ENCODE peak calls at places on chromosomes 13 and 19, in five cellular contexts. One of them, this sample, is unnamed.

GRCh38 chr19:39845621-39846175 is 481 bp downstream of the FBL start:
- DNase-seq in GM23248: peak
- DNase-seq in T-cell: no peak
- DNase-seq in SHP77 treated with DMSO at 0.1 percent for 48 hours: peak
- DNase-seq in NCI-H1105: no peak
- DNase-seq in this sample: peak

GRCh38 chr19:2064788-2065524 is 13.9 kb upstream of the MKNK2 start:
- DNase-seq in NCI-H1105: no peak
- DNase-seq in GM23248: peak
- DNase-seq in T-cell: no peak
- DNase-seq in SHP77 treated with DMSO at 0.1 percent for 48 hours: peak
- DNase-seq in this sample: no peak

GRCh38 chr19:18568367-18568766 is 3.3 kb upstream of the UBA52 start:
- DNase-seq in T-cell: no peak
- DNase-seq in NCI-H1105: no peak
- DNase-seq in SHP77 treated with DMSO at 0.1 percent for 48 hours: no peak
- DNase-seq in GM23248: no peak
- DNase-seq in this sample: no peak

GRCh38 chr19:6274756-6275155 is 5.0 kb downstream of the MLLT1 start:
- DNase-seq in T-cell: no peak
- DNase-seq in SHP77 treated with DMSO at 0.1 percent for 48 hours: no peak
- DNase-seq in NCI-H1105: no peak
- DNase-seq in GM23248: peak
- DNase-seq in this sample: peak

GRCh38 chr13:25489238-25489637 is 117.5 kb downstream of the ATP8A2 start:
- DNase-seq in GM23248: peak
- DNase-seq in NCI-H1105: no peak
- DNase-seq in SHP77 treated with DMSO at 0.1 percent for 48 hours: no peak
- DNase-seq in T-cell: no peak
- DNase-seq in this sample: no peak

GRCh38 chr13:70386919-70387318 is 278.7 kb upstream of the KLHL1 start:
- DNase-seq in NCI-H1105: no peak
- DNase-seq in SHP77 treated with DMSO at 0.1 percent for 48 hours: no peak
- DNase-seq in T-cell: no peak
- DNase-seq in GM23248: no peak
- DNase-seq in this sample: no peak

GRCh38 chr13:51814825-51815650 is 11.1 kb upstream of the DHRS12 start:
- DNase-seq in SHP77 treated with DMSO at 0.1 percent for 48 hours: peak
- DNase-seq in NCI-H1105: no peak
- DNase-seq in GM23248: peak
- DNase-seq in T-cell: peak
- DNase-seq in this sample: peak

GRCh38 chr13:50846861-50847475 is 3.5 kb upstream of the DLEU7 start:
- DNase-seq in SHP77 treated with DMSO at 0.1 percent for 48 hours: no peak
- DNase-seq in NCI-H1105: no peak
- DNase-seq in T-cell: no peak
- DNase-seq in GM23248: no peak
- DNase-seq in this sample: no peak

GRCh38 chr19:34274827-34275625 is 20.7 kb downstream of the GARRE1 start:
- DNase-seq in GM23248: peak
- DNase-seq in SHP77 treated with DMSO at 0.1 percent for 48 hours: no peak
- DNase-seq in NCI-H1105: no peak
- DNase-seq in T-cell: no peak
- DNase-seq in this sample: peak

GRCh38 chr19:42129399-42130253 is 2.6 kb downstream of the POU2F2 start:
- DNase-seq in NCI-H1105: no peak
- DNase-seq in SHP77 treated with DMSO at 0.1 percent for 48 hours: no peak
- DNase-seq in T-cell: no peak
- DNase-seq in GM23248: peak
- DNase-seq in this sample: no peak

GRCh38 chr13:93259527-93260080 is 33.0 kb downstream of the GPC6 start:
- DNase-seq in T-cell: no peak
- DNase-seq in SHP77 treated with DMSO at 0.1 percent for 48 hours: no peak
- DNase-seq in NCI-H1105: no peak
- DNase-seq in GM23248: peak
- DNase-seq in this sample: no peak

GRCh38 chr13:24863748-24864540 is 100.0 kb downstream of the RNF17 start:
- DNase-seq in GM23248: no peak
- DNase-seq in NCI-H1105: no peak
- DNase-seq in T-cell: no peak
- DNase-seq in SHP77 treated with DMSO at 0.1 percent for 48 hours: no peak
- DNase-seq in this sample: no peak

GRCh38 chr19:36032251-36033104 is at the start of gene CLIP3:
- DNase-seq in SHP77 treated with DMSO at 0.1 percent for 48 hours: no peak
- DNase-seq in GM23248: peak
- DNase-seq in NCI-H1105: peak
- DNase-seq in T-cell: peak
- DNase-seq in this sample: peak

GRCh38 chr19:18173054-18173571 is 500 bp upstream of the IFI30 start:
- DNase-seq in GM23248: peak
- DNase-seq in T-cell: no peak
- DNase-seq in NCI-H1105: no peak
- DNase-seq in SHP77 treated with DMSO at 0.1 percent for 48 hours: no peak
- DNase-seq in this sample: no peak

GRCh38 chr13:48412881-48413351 is at the start of gene LPAR6:
- DNase-seq in T-cell: no peak
- DNase-seq in SHP77 treated with DMSO at 0.1 percent for 48 hours: no peak
- DNase-seq in GM23248: peak
- DNase-seq in NCI-H1105: no peak
- DNase-seq in this sample: no peak

GRCh38 chr19:21568816-21569496 is 63.6 kb downstream of the ZNF429 start:
- DNase-seq in NCI-H1105: peak
- DNase-seq in SHP77 treated with DMSO at 0.1 percent for 48 hours: peak
- DNase-seq in GM23248: peak
- DNase-seq in T-cell: peak
- DNase-seq in this sample: peak

GRCh38 chr13:99386911-99387788 is 80.0 kb upstream of the GPR183 start:
- DNase-seq in SHP77 treated with DMSO at 0.1 percent for 48 hours: no peak
- DNase-seq in T-cell: peak
- DNase-seq in NCI-H1105: no peak
- DNase-seq in GM23248: peak
- DNase-seq in this sample: peak

GRCh38 chr19:31350693-31351211 is 1.5 kb upstream of the TSHZ3 start:
- DNase-seq in SHP77 treated with DMSO at 0.1 percent for 48 hours: no peak
- DNase-seq in T-cell: no peak
- DNase-seq in GM23248: peak
- DNase-seq in NCI-H1105: peak
- DNase-seq in this sample: peak

GRCh38 chr13:112067871-112068305 is 939 bp downstream of the SOX1 start:
- DNase-seq in SHP77 treated with DMSO at 0.1 percent for 48 hours: no peak
- DNase-seq in NCI-H1105: peak
- DNase-seq in T-cell: no peak
- DNase-seq in GM23248: peak
- DNase-seq in this sample: no peak

GRCh38 chr19:42091300-42092266 is 15.6 kb downstream of the ZNF574 start:
- DNase-seq in NCI-H1105: peak
- DNase-seq in SHP77 treated with DMSO at 0.1 percent for 48 hours: no peak
- DNase-seq in T-cell: no peak
- DNase-seq in GM23248: peak
- DNase-seq in this sample: peak

GRCh38 chr19:5585461-5586299 is 17.9 kb upstream of the TINCR start:
- DNase-seq in T-cell: peak
- DNase-seq in NCI-H1105: no peak
- DNase-seq in SHP77 treated with DMSO at 0.1 percent for 48 hours: no peak
- DNase-seq in GM23248: no peak
- DNase-seq in this sample: no peak

GRCh38 chr19:10553943-10554381 is 10.3 kb downstream of the ATG4D start:
- DNase-seq in T-cell: peak
- DNase-seq in GM23248: no peak
- DNase-seq in NCI-H1105: no peak
- DNase-seq in SHP77 treated with DMSO at 0.1 percent for 48 hours: no peak
- DNase-seq in this sample: no peak

GRCh38 chr13:106865706-106866288 is 297.9 kb upstream of the ARGLU1 start:
- DNase-seq in NCI-H1105: no peak
- DNase-seq in T-cell: no peak
- DNase-seq in GM23248: no peak
- DNase-seq in SHP77 treated with DMSO at 0.1 percent for 48 hours: no peak
- DNase-seq in this sample: no peak

GRCh38 chr19:51439021-51439465 is 19.2 kb downstream of the SIGLEC8 start:
- DNase-seq in GM23248: peak
- DNase-seq in T-cell: no peak
- DNase-seq in SHP77 treated with DMSO at 0.1 percent for 48 hours: no peak
- DNase-seq in NCI-H1105: no peak
- DNase-seq in this sample: peak

GRCh38 chr13:35808846-35809245 is 322.3 kb downstream of the DCLK1 start:
- DNase-seq in SHP77 treated with DMSO at 0.1 percent for 48 hours: no peak
- DNase-seq in T-cell: no peak
- DNase-seq in NCI-H1105: no peak
- DNase-seq in GM23248: no peak
- DNase-seq in this sample: no peak

GRCh38 chr19:41708481-41708880 is at the start of gene CEACAM5:
- DNase-seq in SHP77 treated with DMSO at 0.1 percent for 48 hours: no peak
- DNase-seq in GM23248: no peak
- DNase-seq in NCI-H1105: no peak
- DNase-seq in T-cell: no peak
- DNase-seq in this sample: no peak

GRCh38 chr13:44197791-44198770 is 175.5 kb upstream of the SERP2 start:
- DNase-seq in GM23248: no peak
- DNase-seq in NCI-H1105: no peak
- DNase-seq in SHP77 treated with DMSO at 0.1 percent for 48 hours: no peak
- DNase-seq in T-cell: no peak
- DNase-seq in this sample: peak

GRCh38 chr19:32318884-32319520 is 26.4 kb upstream of the ZNF507 start:
- DNase-seq in T-cell: no peak
- DNase-seq in NCI-H1105: no peak
- DNase-seq in GM23248: peak
- DNase-seq in SHP77 treated with DMSO at 0.1 percent for 48 hours: no peak
- DNase-seq in this sample: peak

GRCh38 chr19:48121909-48122371 is 11.3 kb upstream of the PLA2G4C start:
- DNase-seq in T-cell: no peak
- DNase-seq in GM23248: no peak
- DNase-seq in SHP77 treated with DMSO at 0.1 percent for 48 hours: no peak
- DNase-seq in NCI-H1105: no peak
- DNase-seq in this sample: peak

GRCh38 chr19:49862411-49863253 is 4.7 kb downstream of the PNKP start:
- DNase-seq in T-cell: no peak
- DNase-seq in NCI-H1105: no peak
- DNase-seq in GM23248: no peak
- DNase-seq in SHP77 treated with DMSO at 0.1 percent for 48 hours: no peak
- DNase-seq in this sample: no peak

GRCh38 chr19:23145617-23146415 is 29.0 kb downstream of the ZNF730 start:
- DNase-seq in T-cell: no peak
- DNase-seq in GM23248: no peak
- DNase-seq in SHP77 treated with DMSO at 0.1 percent for 48 hours: no peak
- DNase-seq in NCI-H1105: no peak
- DNase-seq in this sample: no peak

GRCh38 chr13:80180745-80181144 is 160.2 kb downstream of the SPRY2 start:
- DNase-seq in GM23248: no peak
- DNase-seq in NCI-H1105: no peak
- DNase-seq in T-cell: no peak
- DNase-seq in SHP77 treated with DMSO at 0.1 percent for 48 hours: no peak
- DNase-seq in this sample: no peak

GRCh38 chr19:1173160-1173844 is 766 bp downstream of the SBNO2 start:
- DNase-seq in GM23248: peak
- DNase-seq in SHP77 treated with DMSO at 0.1 percent for 48 hours: no peak
- DNase-seq in NCI-H1105: no peak
- DNase-seq in T-cell: no peak
- DNase-seq in this sample: no peak